ENCODE peak calls at places on chromosomes 4 and X, in four cellular contexts. C is endothelial cell, Y is A673, P is WTC11. K is an unnamed sample.

GRCh38 chr4:23305026-23305425 is 584.8 kb downstream of the PPARGC1A start:
- DNase-seq in Y (no peak), C (no peak), P (no peak), K (no peak)

GRCh38 chrX:25869761-25870160 is 268.4 kb upstream of the MAGEB18 start:
- DNase-seq in C (no peak), Y (no peak), P (no peak), K (no peak)

GRCh38 chr4:40247350-40247749 is 50.5 kb downstream of the RHOH start:
- DNase-seq in P (no peak), C (no peak), Y (no peak), K (no peak)

GRCh38 chrX:118503260-118504041 is 7.8 kb downstream of the DOCK11 start:
- DNase-seq in C (no peak), Y (no peak), P (no peak), K (no peak)

GRCh38 chr4:10129196-10130185 is 12.9 kb upstream of the WDR1 start:
- DNase-seq in P (no peak), C (no peak), Y (no peak), K (no peak)

GRCh38 chr4:94640151-94640550 is 117.6 kb upstream of the BMPR1B start:
- DNase-seq in P (no peak), C (no peak), Y (no peak), K (no peak)

GRCh38 chrX:138006176-138006575 is 440.2 kb downstream of the ZIC3 start:
- DNase-seq in Y (no peak), P (no peak), C (no peak), K (no peak)

GRCh38 chr4:89838005-89838404 is 1.0 kb upstream of the SNCA start:
- DNase-seq in C (peak; percentile 9), Y (peak; percentile 4), P (no peak), K (peak; percentile 70)

GRCh38 chr4:99404595-99405287 is 30.4 kb downstream of the ADH7 start:
- DNase-seq in C (no peak), Y (no peak), P (no peak), K (no peak)

GRCh38 chrX:102517331-102517730 is 792 bp upstream of the TMSB15A start:
- DNase-seq in P (no peak), C (no peak), Y (peak; percentile 56), K (peak; percentile 59)

GRCh38 chr4:31275906-31276305 is 555.7 kb downstream of the PCDH7 start:
- DNase-seq in Y (no peak), C (no peak), P (no peak), K (no peak)

GRCh38 chrX:51144828-51145442 is 187.7 kb upstream of the NUDT10 start:
- DNase-seq in P (peak; percentile 46), C (peak; percentile 35), Y (peak; percentile 73), K (peak; percentile 16)

K was measured in NCI-H2227 treated with DMSO at 0.1 percent for 48 hours.